ENCODE peak calls at places on chromosomes 1 and 21, in five cellular contexts. Z, E, P, M and I are unnamed samples.

GRCh38 chr1:147781056-147781471 is 20.7 kb upstream of the GJA5 start:
- DNase-seq in Z (peak; percentile 3), M (no peak), E (peak; percentile 94), P (no peak), I (no peak)

GRCh38 chr1:92301021-92301420 is 2.2 kb downstream of the RPAP2 start:
- DNase-seq in M (no peak), Z (no peak), P (no peak), E (no peak), I (no peak)

GRCh38 chr1:165616987-165617546 is 14.0 kb upstream of the MGST3 start:
- DNase-seq in M (no peak), P (no peak), E (no peak), Z (no peak), I (no peak)

GRCh38 chr1:59292557-59292956 is 4.3 kb upstream of the FGGY start:
- DNase-seq in Z (peak; percentile 80), E (peak; percentile 75), M (peak; percentile 35), P (no peak), I (peak; percentile 70)

GRCh38 chr1:237911911-237912310 is 21.2 kb upstream of the ZP4 start:
- DNase-seq in Z (peak; percentile 17), E (no peak), M (no peak), P (no peak), I (no peak)

GRCh38 chr1:167068761-167069160 is 21.4 kb downstream of the GPA33 start:
- DNase-seq in E (no peak), P (no peak), M (no peak), Z (no peak), I (no peak)

GRCh38 chr21:16377120-16377658 is 647.4 kb downstream of the USP25 start:
- DNase-seq in E (no peak), P (no peak), M (no peak), Z (no peak), I (no peak)

GRCh38 chr1:12475158-12475934 is 142.7 kb downstream of the DHRS3 start:
- DNase-seq in E (no peak), P (peak; percentile 85), Z (no peak), M (no peak), I (no peak)

GRCh38 chr21:32560896-32561295 is 24.4 kb downstream of the TCP10L start:
- DNase-seq in Z (no peak), P (no peak), M (no peak), E (no peak), I (no peak)

GRCh38 chr1:59570524-59570923 is 244.2 kb upstream of the HOOK1 start:
- DNase-seq in M (peak; percentile 71), P (no peak), E (peak; percentile 80), Z (peak; percentile 43), I (no peak)

GRCh38 chr1:109822749-109823542 is 59.2 kb upstream of the EPS8L3 start:
- DNase-seq in E (no peak), M (no peak), P (no peak), Z (no peak), I (no peak)

GRCh38 chr1:233945573-233945972 is 41.1 kb downstream of the SLC35F3 start:
- DNase-seq in P (no peak), E (no peak), Z (no peak), M (no peak), I (no peak)

GRCh38 chr1:9326596-9326995 is 33.9 kb downstream of the SPSB1 start:
- DNase-seq in M (no peak), Z (peak; percentile 89), P (no peak), E (no peak), I (no peak)

GRCh38 chr21:27104749-27105439 is 138.0 kb upstream of the ADAMTS5 start:
- DNase-seq in P (no peak), E (no peak), Z (peak; percentile 51), M (no peak), I (no peak)

GRCh38 chr1:62833529-62833928 is 49.6 kb downstream of the ATG4C start:
- DNase-seq in M (no peak), Z (no peak), E (no peak), P (no peak), I (no peak)

GRCh38 chr1:162822391-162823200 is 32.1 kb downstream of the HSD17B7 start:
- DNase-seq in E (peak; percentile 25), Z (no peak), M (no peak), P (peak; percentile 8), I (no peak)

GRCh38 chr1:30550365-30551220 is 172.8 kb downstream of the MATN1 start:
- DNase-seq in M (no peak), P (no peak), Z (no peak), E (no peak), I (no peak)

GRCh38 chr1:109757936-109758786 is 5.6 kb downstream of the EPS8L3 start:
- DNase-seq in E (no peak), Z (no peak), M (no peak), P (no peak), I (no peak)

GRCh38 chr1:53137729-53138128 is 4.7 kb downstream of the SLC1A7 start:
- DNase-seq in E (no peak), M (no peak), Z (no peak), P (no peak), I (peak; percentile 11)

GRCh38 chr21:27647401-27647800 is 680.5 kb upstream of the ADAMTS5 start:
- DNase-seq in Z (no peak), E (peak; percentile 40), P (no peak), M (no peak), I (no peak)

GRCh38 chr1:29520571-29521437 is 284.5 kb downstream of the PTPRU start:
- DNase-seq in E (no peak), M (no peak), P (no peak), Z (no peak), I (no peak)

GRCh38 chr1:10471411-10472219 is 714 bp downstream of the DFFA start:
- DNase-seq in E (no peak), P (no peak), Z (peak; percentile 33), M (no peak), I (peak; percentile 36)

GRCh38 chr1:110674337-110675059 is at the start of gene KCNA3:
- DNase-seq in E (no peak), P (no peak), M (peak; percentile 73), Z (no peak), I (no peak)

GRCh38 chr1:170067253-170067819 is 7.2 kb downstream of the KIFAP3 start:
- DNase-seq in E (peak; percentile 62), Z (peak; percentile 7), P (no peak), M (no peak), I (peak; percentile 37)

GRCh38 chr21:45588086-45588825 is 46.0 kb upstream of the SLC19A1 start:
- DNase-seq in Z (no peak), M (no peak), P (no peak), E (no peak), I (no peak)

GRCh38 chr1:191371626-191372025 is 786.6 kb upstream of the RGS18 start:
- DNase-seq in Z (no peak), M (no peak), P (no peak), E (no peak), I (no peak)

GRCh38 chr21:30189763-30190162 is 23.2 kb upstream of the CLDN17 start:
- DNase-seq in P (no peak), M (no peak), E (no peak), Z (no peak), I (no peak)

GRCh38 chr21:31888936-31889371 is 16.1 kb downstream of the HUNK start:
- DNase-seq in E (no peak), Z (no peak), P (peak; percentile 24), M (no peak), I (no peak)

GRCh38 chr1:245860681-245861552 is 646.2 kb downstream of the SMYD3 start:
- DNase-seq in E (peak; percentile 35), Z (peak; percentile 71), M (no peak), P (no peak), I (no peak)

GRCh38 chr1:18631496-18632217 is 1.0 kb downstream of the PAX7 start:
- DNase-seq in M (no peak), Z (no peak), E (no peak), P (no peak), I (no peak)

GRCh38 chr1:62356257-62356835 is 37.1 kb upstream of the KANK4 start:
- DNase-seq in M (no peak), Z (peak; percentile 70), E (no peak), P (no peak), I (no peak)

GRCh38 chr1:213124590-213124989 is 73.5 kb downstream of the RPS6KC1 start:
- DNase-seq in E (no peak), P (no peak), Z (no peak), M (no peak), I (peak; percentile 62)

GRCh38 chr1:3226664-3227371 is 157.8 kb downstream of the PRDM16 start:
- DNase-seq in M (no peak), E (no peak), P (no peak), Z (no peak), I (no peak)

GRCh38 chr1:183039985-183040447 is 16.8 kb downstream of the LAMC1 start:
- DNase-seq in M (no peak), E (peak; percentile 77), P (no peak), Z (peak; percentile 88), I (no peak)

GRCh38 chr1:85952460-85952859 is 204.1 kb downstream of the COL24A1 start:
- DNase-seq in P (no peak), M (no peak), E (peak; percentile 1), Z (peak; percentile 6), I (no peak)

GRCh38 chr1:94038511-94038910 is 82.4 kb downstream of the ABCA4 start:
- DNase-seq in E (peak; percentile 100), M (no peak), Z (peak; percentile 47), P (no peak), I (no peak)

DNA sequence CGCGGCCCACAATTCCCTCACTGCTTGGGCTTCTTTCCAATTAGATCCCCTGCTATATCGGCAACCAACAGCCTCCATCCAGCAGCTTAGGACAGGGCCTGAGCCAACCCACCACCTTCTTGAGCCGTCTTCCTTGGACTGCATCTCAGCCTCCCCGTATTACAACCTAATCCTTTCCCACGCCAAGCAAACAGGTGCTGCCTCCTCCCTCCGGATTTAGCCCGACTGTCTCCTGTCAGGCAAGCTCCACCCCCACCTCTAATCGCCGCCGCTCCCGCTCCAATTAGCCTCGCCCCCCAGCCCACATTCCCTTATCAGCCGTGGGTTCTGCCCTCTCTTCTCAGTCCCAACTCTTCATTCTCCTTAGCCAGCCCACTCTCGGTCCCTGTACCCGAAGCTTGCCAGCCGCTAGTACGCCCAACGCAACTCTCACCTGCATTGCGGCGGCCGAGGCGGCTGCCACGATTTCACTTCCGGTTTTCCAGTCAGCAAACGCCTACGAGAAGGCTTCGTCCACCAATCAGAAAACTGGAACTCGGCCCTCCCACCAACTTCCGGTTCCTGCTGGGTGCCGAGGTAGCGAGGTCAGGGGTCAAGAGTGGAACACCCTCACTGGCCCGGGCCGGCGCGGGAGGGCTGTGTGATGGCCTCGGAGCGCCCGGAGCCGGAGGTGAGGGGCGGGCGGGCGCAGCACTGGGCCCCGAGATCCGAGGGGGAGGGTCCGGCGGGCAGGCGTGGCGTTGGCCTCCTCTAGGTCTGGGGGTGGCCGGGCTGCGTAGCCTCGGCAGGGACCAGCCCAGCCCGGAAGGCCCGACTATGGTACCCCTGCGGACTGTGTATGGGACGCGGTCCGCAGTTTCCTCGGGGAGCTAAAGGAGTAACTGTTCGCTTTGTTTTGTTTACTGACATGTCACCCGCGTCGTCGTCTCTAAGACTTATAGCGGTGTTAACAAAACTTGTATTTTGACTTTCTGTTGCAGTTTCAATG is at the start of the genes MED8 and SZT2:
- DNase-seq in P (peak; percentile 93), Z (peak; percentile 92), E (peak; percentile 97), M (peak; percentile 97), I (peak; percentile 95)
- TF ChIP-seq POLR2A in P (peak; percentile 68), Z (peak; percentile 88), E (peak; percentile 83), M (peak; percentile 90), I (peak; percentile 90)

GRCh38 chr1:88434836-88435235 is 249.2 kb upstream of the PKN2 start:
- DNase-seq in M (no peak), Z (no peak), P (no peak), E (no peak), I (no peak)
- TF ChIP-seq POLR2A in M (no peak), Z (no peak), P (no peak), E (no peak), I (no peak)

GRCh38 chr1:209755926-209756607 is at the start of gene TRAF3IP3:
- DNase-seq in M (peak; percentile 87), E (no peak), Z (no peak), P (no peak), I (peak; percentile 50)
- TF ChIP-seq POLR2A in M (no peak), E (no peak), Z (no peak), P (no peak), I (no peak)

GRCh38 chr21:43810505-43811261 is 21.3 kb downstream of the RRP1 start:
- DNase-seq in Z (peak; percentile 44), E (peak; percentile 56), M (peak; percentile 83), P (peak; percentile 74), I (peak; percentile 92)
- TF ChIP-seq POLR2A in Z (no peak), E (no peak), M (no peak), P (no peak), I (no peak)